ENCODE peak calls at places on chromosomes 4 and X, in five cellular contexts. R, B, I, J and V are unnamed samples.
A peak's percentile ranks its signal among the peaks of the same experiment; 100 is the strongest.

GRCh38 chr4:113294910-113295309 is 245.5 kb downstream of the ANK2 start:
- DNase-seq in B (no peak), R (no peak), I (no peak), J (no peak), V (no peak)

GRCh38 chr4:150211016-150211415 is 132.8 kb downstream of the DCLK2 start:
- DNase-seq in I (no peak), B (no peak), R (no peak), J (no peak), V (no peak)

GRCh38 chrX:44733931-44734330 is 109.9 kb upstream of the DUSP21 start:
- DNase-seq in J (no peak), I (no peak), B (no peak), R (no peak), V (no peak)

GRCh38 chrX:17669891-17670290 is 67.4 kb upstream of the SCML1 start:
- DNase-seq in J (no peak), R (no peak), B (no peak), I (no peak), V (no peak)

GRCh38 chrX:24487576-24487975 is 22.5 kb downstream of the PDK3 start:
- DNase-seq in J (no peak), R (no peak), I (no peak), B (no peak), V (no peak)

GRCh38 chr4:149176019-149176418 is 639.6 kb downstream of the IQCM start:
- DNase-seq in J (no peak), B (no peak), I (no peak), R (peak; percentile 7), V (no peak)

GRCh38 chrX:144214651-144215050 is 330.8 kb downstream of the UBE2NL start:
- DNase-seq in R (no peak), B (no peak), I (no peak), J (no peak), V (no peak)

GRCh38 chr4:11632015-11632414 is 203.3 kb upstream of the HS3ST1 start:
- DNase-seq in I (no peak), R (no peak), B (no peak), J (no peak), V (no peak)

GRCh38 chr4:119525005-119525749 is 103.4 kb downstream of the PDE5A start:
- DNase-seq in B (no peak), R (no peak), I (no peak), J (no peak), V (no peak)

GRCh38 chrX:2462780-2463179 is 38.0 kb downstream of the DHRSX start:
- DNase-seq in J (no peak), R (no peak), B (no peak), I (peak; percentile 6), V (no peak)

GRCh38 chr4:176587920-176588319 is 204.8 kb downstream of the VEGFC start:
- DNase-seq in I (no peak), B (no peak), J (no peak), R (no peak), V (no peak)

GRCh38 chr4:133188433-133189175 is 39.5 kb downstream of the PCDH10 start:
- DNase-seq in B (no peak), J (no peak), R (no peak), I (no peak), V (no peak)

GRCh38 chr4:169744601-169745000 is 13.1 kb downstream of the HPF1 start:
- DNase-seq in I (no peak), J (no peak), R (no peak), B (no peak), V (no peak)

GRCh38 chrX:44908198-44908597 is 35.2 kb downstream of the KDM6A start:
- DNase-seq in B (no peak), J (no peak), I (no peak), R (no peak), V (no peak)

GRCh38 chr4:140286503-140286902 is 86.9 kb upstream of the SCOC start:
- DNase-seq in J (peak; percentile 36), R (no peak), I (no peak), B (no peak), V (no peak)

GRCh38 chr4:155249036-155249566 is 40.7 kb downstream of the NPY2R start:
- DNase-seq in I (no peak), J (no peak), R (no peak), B (no peak), V (no peak)

GRCh38 chrX:136185409-136186022 is 38.2 kb downstream of the FHL1 start:
- DNase-seq in I (no peak), B (no peak), R (no peak), J (no peak), V (no peak)

GRCh38 chr4:172982151-172982590 is 186.4 kb upstream of the GALNT7 start:
- DNase-seq in R (no peak), B (no peak), J (no peak), I (no peak), V (no peak)

GRCh38 chr4:148211533-148211932 is 230.7 kb downstream of the NR3C2 start:
- DNase-seq in B (no peak), I (no peak), J (no peak), R (no peak), V (no peak)

GRCh38 chr4:146095091-146095690 is 80.3 kb upstream of the LSM6 start:
- DNase-seq in I (no peak), R (peak; percentile 73), B (no peak), J (no peak), V (no peak)

GRCh38 chr4:77950204-77950603 is 87.6 kb downstream of the MRPL1 start:
- DNase-seq in I (no peak), R (no peak), B (no peak), J (no peak), V (no peak)
- H3K36me3 ChIP-seq in I (peaks cover 5% of the 10 kb centered on the region), R (peaks cover 58% of the 10 kb centered on the region), B (peaks cover 3% of the 10 kb centered on the region), J (no peaks in the 10 kb centered on the region), V (no peaks in the 10 kb centered on the region)

GRCh38 chr4:76811604-76812412 is 86.1 kb downstream of the SOWAHB start:
- DNase-seq in J (no peak), R (no peak), B (no peak), I (no peak), V (peak; percentile 75)

GRCh38 chr4:76813070-76813469 is 84.9 kb downstream of the SOWAHB start:
- DNase-seq in R (no peak), I (no peak), B (no peak), J (no peak), V (no peak)

GRCh38 chr4:76806757-76807156 is 91.2 kb downstream of the SOWAHB start:
- DNase-seq in B (no peak), J (no peak), R (no peak), I (no peak), V (no peak)

GRCh38 chr4:76806336-76806735 is 91.6 kb downstream of the SOWAHB start:
- DNase-seq in B (no peak), I (no peak), R (no peak), J (no peak), V (no peak)

GRCh38 chr4:76809594-76810305 is 88.2 kb downstream of the SOWAHB start:
- DNase-seq in J (no peak), I (peak; percentile 86), B (no peak), R (no peak), V (no peak)
- H3K27ac ChIP-seq in J (no peak overlapping the region), I (peak overlapping the region; percentile 61), B (no peak overlapping the region), R (no peak overlapping the region), V (no peak overlapping the region)

DNA sequence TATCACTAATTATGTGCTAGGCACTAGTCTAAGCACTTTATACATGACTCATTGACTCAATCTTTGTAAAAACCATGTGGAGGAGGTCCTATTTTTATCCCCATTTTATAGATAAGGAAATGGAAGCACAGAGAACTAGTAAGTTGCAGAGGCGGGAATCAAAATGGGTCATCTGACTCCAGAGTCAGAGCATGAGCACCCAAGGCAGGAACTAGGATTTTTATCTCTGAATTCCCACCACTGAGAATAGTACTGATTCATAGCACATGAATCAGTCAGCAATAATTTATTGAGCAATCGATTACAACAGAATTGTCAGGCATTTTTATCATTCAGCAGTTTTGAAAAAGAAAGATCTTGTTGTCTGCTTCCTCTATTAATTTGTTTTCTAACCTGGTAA is 19.3 kb downstream of the SCARB2 start:
- DNase-seq in I (no peak), R (no peak), B (no peak), J (no peak), V (no peak)
- H3K36me3 ChIP-seq in I (peaks cover 7% of the 10 kb centered on the region), R (no peaks in the 10 kb centered on the region), B (no peaks in the 10 kb centered on the region), J (no peaks in the 10 kb centered on the region), V (peaks cover 46% of the 10 kb centered on the region)

GRCh38 chr4:1347410-1347864 is 429 bp downstream of the UVSSA start:
- DNase-seq in J (peak; percentile 81), B (no peak), R (peak; percentile 70), I (peak; percentile 79), V (peak; percentile 85)

GRCh38 chr4:1348014-1348513 is 1.1 kb downstream of the UVSSA start:
- DNase-seq in R (no peak), B (no peak), I (peak; percentile 50), J (no peak), V (no peak)

GRCh38 chr4:1344696-1345095 is 2.3 kb upstream of the UVSSA start:
- DNase-seq in J (no peak), R (no peak), I (peak; percentile 55), B (no peak), V (peak; percentile 21)

GRCh38 chr4:1346781-1347409 is at the start of gene UVSSA:
- DNase-seq in J (peak; percentile 100), I (peak; percentile 100), R (peak; percentile 99), B (peak; percentile 100), V (peak; percentile 100)

GRCh38 chr4:1345905-1346780 is 865 bp upstream of the UVSSA start:
- DNase-seq in R (peak; percentile 71), B (peak; percentile 58), I (peak; percentile 72), J (peak; percentile 41), V (peak; percentile 78)
- H3K27ac ChIP-seq in R (peak overlapping the region; percentile 61), B (peak overlapping the region; percentile 89), I (peak overlapping the region; percentile 83), J (peak overlapping the region; percentile 100), V (peak overlapping the region; percentile 99)

GRCh38 chr4:87051121-87051713 is 116.4 kb downstream of the AFF1 start:
- DNase-seq in R (no peak), B (no peak), J (no peak), I (no peak), V (no peak)
- H3K36me3 ChIP-seq in R (peaks cover 42% of the 10 kb centered on the region), B (peaks cover 7% of the 10 kb centered on the region), J (no peaks in the 10 kb centered on the region), I (peaks cover 18% of the 10 kb centered on the region), V (peaks cover 16% of the 10 kb centered on the region)

GRCh38 chrX:46910415-46910814 is 1.8 kb upstream of the JADE3 start:
- DNase-seq in I (no peak), B (no peak), R (no peak), J (no peak), V (no peak)

GRCh38 chrX:46912673-46913491 is 661 bp downstream of the JADE3 start:
- DNase-seq in B (peak; percentile 34), R (peak; percentile 75), J (peak; percentile 37), I (peak; percentile 71), V (peak; percentile 43)

GRCh38 chrX:46916273-46916672 is 4.1 kb downstream of the JADE3 start:
- DNase-seq in R (no peak), B (no peak), J (no peak), I (no peak), V (no peak)

GRCh38 chrX:46912098-46912672 is at the start of gene JADE3:
- DNase-seq in R (peak; percentile 71), J (peak; percentile 67), B (peak; percentile 16), I (peak; percentile 87), V (peak; percentile 78)

GRCh38 chrX:46913710-46914109 is 1.5 kb downstream of the JADE3 start:
- DNase-seq in I (peak; percentile 58), B (no peak), J (no peak), R (no peak), V (peak; percentile 29)
- H3K27ac ChIP-seq in I (peak overlapping the region; percentile 68), B (no peak overlapping the region), J (no peak overlapping the region), R (no peak overlapping the region), V (no peak overlapping the region)